ENCODE peak calls at places on chromosomes 16 and 17, in ten cellular contexts. S is AG09309; U is EL; C is stimulated activated effector memory CD8-positive, alpha-beta T cell treated with anti-CD3 and anti-CD28 coated beads, Interleukin-12 subunit alpha, Interleukin-12 subunit beta, amount 100 ng/mL, for 72 hours; V is GM23338; D is posterior cingulate gyrus; Q is HT-29; Z is RPMI8226; A is brain microvascular endothelial cell; T is activated CD4-positive, alpha-beta T cell treated with anti-CD3 and anti-CD28 coated beads for 24 hours. P is an unnamed sample.
A peak's percentile ranks its signal among the peaks of the same experiment; 100 is the strongest.

GRCh38 chr17:2179615-2180295 is 123.8 kb downstream of the SMG6 start:
- DNase-seq in T (no peak), V (no peak), D (peak; percentile 27), U (peak; percentile 88), Q (no peak), Z (no peak), A (peak; percentile 97), S (peak; percentile 91), C (no peak), P (no peak)

GRCh38 chr16:8767176-8767575 is 30.3 kb downstream of the TMEM186 start:
- DNase-seq in Z (no peak), A (no peak), C (no peak), D (no peak), Q (no peak), U (no peak), T (no peak), S (no peak), V (no peak), P (no peak)

GRCh38 chr17:46916211-46916610 is 6.7 kb upstream of the GOSR2 start:
- DNase-seq in S (no peak), V (no peak), D (no peak), A (no peak), Z (no peak), U (peak; percentile 83), Q (no peak), T (no peak), C (no peak), P (no peak)

GRCh38 chr17:2195729-2196128 is 107.9 kb downstream of the SMG6 start:
- DNase-seq in S (no peak), V (no peak), Z (no peak), U (no peak), Q (no peak), D (no peak), A (peak; percentile 65), T (peak; percentile 45), C (no peak), P (no peak)

GRCh38 chr17:66720567-66720966 is 114.3 kb upstream of the CACNG5 start:
- DNase-seq in T (no peak), U (no peak), Q (no peak), V (no peak), Z (no peak), S (no peak), D (no peak), C (no peak), A (no peak), P (no peak)

GRCh38 chr17:49640556-49640955 is 37.3 kb downstream of the SPOP start:
- DNase-seq in A (no peak), Q (no peak), T (no peak), C (no peak), U (no peak), S (no peak), Z (no peak), D (no peak), V (no peak), P (no peak)

GRCh38 chr17:62664336-62665120 is 37.1 kb downstream of the MRC2 start:
- DNase-seq in A (no peak), V (no peak), S (no peak), Z (no peak), T (no peak), C (no peak), D (no peak), U (no peak), Q (no peak), P (no peak)

GRCh38 chr17:44999433-44999832 is 31.3 kb upstream of the C1QL1 start:
- DNase-seq in D (no peak), Q (no peak), V (peak; percentile 2), Z (no peak), U (no peak), T (no peak), A (no peak), S (no peak), C (no peak), P (no peak)

GRCh38 chr17:3715296-3715695 is 8.4 kb upstream of the HASPIN start:
- DNase-seq in A (no peak), D (no peak), S (no peak), U (no peak), Z (no peak), T (no peak), C (no peak), Q (no peak), V (no peak), P (no peak)

GRCh38 chr17:10051112-10051511 is 146.0 kb upstream of the RCVRN start:
- DNase-seq in S (no peak), V (no peak), T (no peak), D (no peak), C (no peak), Q (no peak), A (no peak), Z (no peak), U (no peak), P (no peak)

GRCh38 chr16:85840801-85841200 is 41.3 kb downstream of the COX4I1 start:
- DNase-seq in C (no peak), Q (no peak), D (no peak), T (no peak), U (no peak), A (no peak), S (no peak), Z (no peak), V (no peak), P (no peak)

P was measured in B cell.